ENCODE peak calls at places on chromosomes 16 and 17, in five cellular contexts. J, X, V, E and G are unnamed samples.

GRCh38 chr16:3793161-3793576 is 75.8 kb upstream of the TRAP1 start:
- DNase-seq in V (no peak), J (no peak), X (no peak), E (peak), G (no peak)

GRCh38 chr16:87966685-87967185 is 15.5 kb downstream of the BANP start:
- DNase-seq in V (peak), J (no peak), E (no peak), X (no peak), G (no peak)

GRCh38 chr17:61385869-61386245 is 13.8 kb upstream of the TBX2 start:
- DNase-seq in V (no peak), X (no peak), E (no peak), J (no peak), G (no peak)

GRCh38 chr16:81521141-81521626 is 76.6 kb downstream of the CMIP start:
- DNase-seq in X (peak), E (no peak), J (peak), V (no peak), G (no peak)

GRCh38 chr17:57902800-57903759 is 52.1 kb downstream of the CUEDC1 start:
- DNase-seq in E (peak), X (no peak), J (no peak), V (peak), G (no peak)

GRCh38 chr16:86824751-86825310 is 246.5 kb downstream of the FOXL1 start:
- DNase-seq in J (no peak), X (no peak), E (no peak), V (no peak), G (no peak)

GRCh38 chr16:67199011-67199807 is at the start of gene ELMO3:
- DNase-seq in X (no peak), E (no peak), V (no peak), J (no peak), G (no peak)

GRCh38 chr16:68421076-68421475 is 27.2 kb downstream of the SMPD3 start:
- DNase-seq in E (no peak), J (no peak), X (no peak), V (no peak), G (no peak)

GRCh38 chr17:47066841-47067682 is 88.0 kb upstream of the RPRML start:
- DNase-seq in E (peak), J (peak), V (peak), X (peak), G (no peak)

GRCh38 chr17:58005031-58005727 is 1.9 kb downstream of the SRSF1 start:
- DNase-seq in J (no peak), X (no peak), V (no peak), E (no peak), G (no peak)

GRCh38 chr16:67661101-67661661 is 421 bp downstream of the PARD6A start:
- DNase-seq in X (no peak), V (no peak), E (no peak), J (no peak), G (no peak)

GRCh38 chr16:2776500-2777139 is 460 bp downstream of the ELOB start:
- DNase-seq in V (peak), J (no peak), X (no peak), E (no peak), G (no peak)

GRCh38 chr16:19884021-19884485 is 595 bp downstream of the GPRC5B start:
- DNase-seq in X (no peak), V (no peak), E (no peak), J (no peak), G (no peak)

GRCh38 chr17:19753661-19754463 is 5.8 kb upstream of the ALDH3A1 start:
- DNase-seq in X (no peak), E (no peak), J (no peak), V (peak), G (no peak)

GRCh38 chr16:24748242-24748641 is 18.8 kb downstream of the TNRC6A start:
- DNase-seq in V (peak), X (no peak), E (peak), J (no peak), G (no peak)

GRCh38 chr17:1055751-1056645 is 59.1 kb downstream of the TIMM22 start:
- DNase-seq in V (peak), X (peak), E (peak), J (no peak), G (no peak)

GRCh38 chr17:77209330-77209748 is 68.6 kb downstream of the SEC14L1 start:
- DNase-seq in X (no peak), J (no peak), E (no peak), V (no peak), G (no peak)

GRCh38 chr16:14172200-14172805 is 101.2 kb downstream of the MRTFB start:
- DNase-seq in E (no peak), V (peak), X (no peak), J (no peak), G (no peak)